ENCODE peak calls at places on chromosomes 12 and 14, in nine cellular contexts. C is thoracic aorta, L is suprapubic skin, K is cardiac fibroblast, M is PC-3, H is ovary, X is uterus, P is B cell, I is fibroblast of the aortic adventitia. G is an unnamed sample.

GRCh38 chr14:26190644-26191043 is 407.2 kb downstream of the NOVA1 start:
- DNase-seq in C (no peak), L (no peak), K (peak; percentile 20), M (peak; percentile 16), H (no peak), X (no peak), P (no peak), I (peak; percentile 69), G (no peak)

GRCh38 chr14:43169722-43170121 is 1337.4 kb downstream of the FSCB start:
- DNase-seq in C (no peak), L (no peak), K (no peak), M (no peak), H (no peak), X (no peak), P (no peak), I (no peak), G (no peak)

GRCh38 chr14:99604766-99605298 is 825 bp upstream of the CCDC85C start:
- DNase-seq in C (no peak), L (no peak), K (peak; percentile 40), M (peak; percentile 36), H (no peak), X (peak; percentile 35), P (no peak), I (peak; percentile 28), G (peak; percentile 38)

GRCh38 chr14:101174980-101175606 is 271.6 kb upstream of the RTL1 start:
- DNase-seq in C (no peak), L (peak; percentile 63), K (no peak), M (no peak), H (no peak), X (no peak), P (peak; percentile 37), I (no peak), G (no peak)

GRCh38 chr12:102539651-102540553 is 59.5 kb upstream of the IGF1 start:
- DNase-seq in C (no peak), L (no peak), K (peak; percentile 48), M (no peak), H (no peak), X (no peak), P (no peak), I (peak; percentile 24), G (no peak)

GRCh38 chr14:32021341-32021740 is 55.8 kb upstream of the ARHGAP5 start:
- DNase-seq in C (no peak), L (no peak), K (no peak), M (no peak), H (no peak), X (no peak), P (no peak), I (no peak), G (no peak)

GRCh38 chr14:58104808-58105207 is 47.2 kb downstream of the ARMH4 start:
- DNase-seq in C (no peak), L (no peak), K (peak; percentile 51), M (peak; percentile 100), H (no peak), X (no peak), P (no peak), I (peak; percentile 76), G (no peak)

GRCh38 chr12:51318846-51319570 is 5.0 kb downstream of the BIN2 start:
- DNase-seq in C (no peak), L (no peak), K (no peak), M (peak; percentile 19), H (no peak), X (no peak), P (no peak), I (no peak), G (peak; percentile 43)

GRCh38 chr12:76670776-76671175 is 93.1 kb upstream of the ZDHHC17 start:
- DNase-seq in C (no peak), L (no peak), K (no peak), M (peak; percentile 44), H (no peak), X (no peak), P (no peak), I (no peak), G (no peak)

GRCh38 chr12:43776498-43776897 is 17.7 kb downstream of the IRAK4 start:
- DNase-seq in C (no peak), L (no peak), K (peak; percentile 42), M (peak; percentile 76), H (no peak), X (no peak), P (no peak), I (peak; percentile 50), G (peak; percentile 27)

GRCh38 chr14:32693114-32693513 is 245.6 kb upstream of the NPAS3 start:
- DNase-seq in C (no peak), L (no peak), K (peak; percentile 61), M (peak; percentile 94), H (no peak), X (no peak), P (no peak), I (peak; percentile 70), G (no peak)

GRCh38 chr12:3797649-3798048 is 44.7 kb upstream of the CRACR2A start:
- DNase-seq in C (no peak), L (no peak), K (no peak), M (peak; percentile 29), H (no peak), X (no peak), P (no peak), I (no peak), G (no peak)

GRCh38 chr14:35835208-35835982 is 9.3 kb downstream of the BRMS1L start:
- DNase-seq in C (no peak), L (no peak), K (no peak), M (no peak), H (no peak), X (no peak), P (no peak), I (no peak), G (no peak)

GRCh38 chr14:99174920-99175319 is 97.1 kb downstream of the BCL11B start:
- DNase-seq in C (no peak), L (peak; percentile 64), K (no peak), M (no peak), H (no peak), X (no peak), P (no peak), I (no peak), G (no peak)

GRCh38 chr12:64104376-64104775 is 117.7 kb downstream of the KICS2 start:
- DNase-seq in C (no peak), L (no peak), K (peak; percentile 49), M (peak; percentile 91), H (peak; percentile 27), X (peak; percentile 68), P (no peak), I (no peak), G (no peak)

GRCh38 chr12:115866909-115867525 is 410.5 kb downstream of the MED13L start:
- DNase-seq in C (no peak), L (no peak), K (no peak), M (peak; percentile 66), H (no peak), X (no peak), P (no peak), I (no peak), G (no peak)
- TF ChIP-seq CTCF in C (no peak), L (no peak), K (no peak), M (peak; percentile 70), H (no peak), X (no peak), P (no peak), I (no peak), G (no peak)

DNA sequence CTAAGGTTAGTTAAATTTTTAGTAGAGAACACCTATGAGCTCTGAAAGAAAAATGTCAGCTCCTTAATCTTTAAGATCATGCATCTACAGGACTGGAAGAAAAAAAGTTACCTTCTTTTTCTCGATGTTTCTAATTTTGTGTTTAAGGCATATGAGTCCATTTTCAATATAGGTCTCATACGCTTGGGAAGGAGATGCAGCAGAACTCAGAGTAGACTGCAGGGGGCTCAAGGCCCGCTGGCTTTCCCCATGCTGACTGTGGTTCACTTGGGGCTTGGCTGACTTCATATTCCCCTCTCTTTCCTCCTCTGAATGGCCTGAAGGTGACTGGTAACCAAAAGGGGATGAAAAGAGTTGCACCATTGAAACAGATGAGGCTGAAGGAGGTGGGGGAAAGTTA is 1.5 kb downstream of the CAPRIN2 start:
- DNase-seq in C (no peak), L (no peak), K (peak; percentile 63), M (peak; percentile 43), H (no peak), X (no peak), P (no peak), I (peak; percentile 52), G (peak; percentile 57)
- TF ChIP-seq CTCF in C (peak; percentile 23), L (no peak), K (peak; percentile 67), M (peak; percentile 50), H (no peak), X (no peak), P (peak; percentile 16), I (peak; percentile 59), G (peak; percentile 58)

GRCh38 chr14:68523994-68524725 is 268.7 kb downstream of the ZFP36L1 start:
- DNase-seq in C (no peak), L (no peak), K (peak; percentile 24), M (no peak), H (peak; percentile 7), X (peak; percentile 79), P (no peak), I (peak; percentile 77), G (no peak)
- TF ChIP-seq CTCF in C (peak; percentile 34), L (peak; percentile 38), K (peak; percentile 58), M (no peak), H (no peak), X (peak; percentile 27), P (no peak), I (peak; percentile 62), G (no peak)

DNA sequence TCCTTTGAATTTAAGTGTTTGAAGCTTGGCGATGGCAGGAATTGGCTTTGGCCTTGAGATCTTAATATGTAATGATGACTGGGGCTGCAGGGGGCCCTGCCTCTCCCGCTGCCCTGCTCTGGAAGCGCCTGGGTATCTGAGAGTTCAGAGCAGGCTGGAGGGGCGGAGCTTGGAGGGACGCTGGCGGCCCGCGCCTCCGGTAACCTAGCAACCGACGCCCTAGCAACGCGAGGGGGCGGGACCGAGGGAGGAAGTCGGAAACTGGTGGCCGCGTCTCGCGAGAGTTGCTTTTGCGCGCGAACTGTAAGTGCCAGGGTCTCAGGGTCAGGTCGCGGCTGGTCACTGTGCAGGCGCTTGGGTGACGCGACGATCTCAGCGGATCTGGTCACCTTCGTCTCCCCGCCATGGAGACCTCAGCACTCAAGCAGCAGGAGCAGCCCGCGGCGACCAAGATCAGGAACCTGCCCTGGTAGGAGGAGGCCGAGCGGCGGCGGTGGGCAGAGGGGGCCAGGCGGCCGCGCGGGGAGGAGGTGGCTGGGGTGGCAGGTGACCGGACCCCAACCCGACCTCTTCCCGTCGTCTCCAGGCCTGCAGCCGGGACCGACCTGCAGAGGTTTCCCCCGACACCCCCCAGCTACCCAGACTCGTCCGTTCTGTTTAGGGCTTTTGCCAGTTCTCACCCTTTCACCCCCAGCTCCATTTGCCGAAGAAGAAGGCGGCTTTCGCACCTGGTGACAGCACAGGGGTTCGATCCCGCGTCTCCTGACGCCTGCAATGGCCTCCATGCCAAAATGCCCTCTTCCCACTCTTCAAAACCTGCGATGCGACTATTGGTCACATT is at the start of gene RFC5:
- DNase-seq in C (peak; percentile 93), L (peak; percentile 99), K (peak; percentile 98), M (peak; percentile 99), H (peak; percentile 97), X (peak; percentile 98), P (peak; percentile 97), I (peak; percentile 94), G (peak; percentile 99)
- TF ChIP-seq CTCF in C (no peak), L (no peak), K (no peak), M (no peak), H (no peak), X (no peak), P (no peak), I (no peak), G (no peak)